ENCODE peak calls at places on chromosome 13, in six cellular contexts. One of them, this sample, is unnamed.

GRCh38 chr13:22562116-22562515 is 618.7 kb upstream of the SGCG start:
- DNase-seq in uterus: no peak
- DNase-seq in lower leg skin: no peak
- DNase-seq in esophagus squamous epithelium: no peak
- DNase-seq in body of pancreas: no peak
- DNase-seq in HepG2: no peak
- DNase-seq in this sample: no peak

GRCh38 chr13:79541426-79542049 is 60.6 kb downstream of the NDFIP2 start:
- DNase-seq in uterus: no peak
- DNase-seq in esophagus squamous epithelium: no peak
- DNase-seq in lower leg skin: no peak
- DNase-seq in body of pancreas: no peak
- DNase-seq in HepG2: peak; percentile 62
- DNase-seq in this sample: no peak

GRCh38 chr13:103140001-103140671 is 73.9 kb upstream of the SLC10A2 start:
- DNase-seq in body of pancreas: no peak
- DNase-seq in lower leg skin: no peak
- DNase-seq in HepG2: peak; percentile 12
- DNase-seq in uterus: no peak
- DNase-seq in esophagus squamous epithelium: no peak
- DNase-seq in this sample: peak; percentile 10

GRCh38 chr13:111644750-111645149 is 324.3 kb downstream of the TEX29 start:
- DNase-seq in lower leg skin: no peak
- DNase-seq in HepG2: no peak
- DNase-seq in esophagus squamous epithelium: no peak
- DNase-seq in body of pancreas: no peak
- DNase-seq in uterus: no peak
- DNase-seq in this sample: no peak

GRCh38 chr13:30796132-30796832 is 60.9 kb downstream of the ALOX5AP start:
- DNase-seq in esophagus squamous epithelium: no peak
- DNase-seq in body of pancreas: no peak
- DNase-seq in uterus: no peak
- DNase-seq in HepG2: no peak
- DNase-seq in lower leg skin: no peak
- DNase-seq in this sample: peak; percentile 53

GRCh38 chr13:39941236-39941635 is 285.8 kb downstream of the COG6 start:
- DNase-seq in lower leg skin: no peak
- DNase-seq in uterus: no peak
- DNase-seq in esophagus squamous epithelium: no peak
- DNase-seq in body of pancreas: no peak
- DNase-seq in HepG2: no peak
- DNase-seq in this sample: no peak

GRCh38 chr13:112066624-112067004 is 335 bp upstream of the SOX1 start:
- DNase-seq in HepG2: no peak
- DNase-seq in lower leg skin: peak; percentile 35
- DNase-seq in uterus: no peak
- DNase-seq in body of pancreas: no peak
- DNase-seq in esophagus squamous epithelium: no peak
- DNase-seq in this sample: no peak

GRCh38 chr13:26344980-26345379 is 91.1 kb downstream of the CDK8 start:
- DNase-seq in lower leg skin: no peak
- DNase-seq in HepG2: no peak
- DNase-seq in body of pancreas: no peak
- DNase-seq in uterus: no peak
- DNase-seq in esophagus squamous epithelium: no peak
- DNase-seq in this sample: no peak

GRCh38 chr13:93881418-93881817 is 598.1 kb downstream of the DCT start:
- DNase-seq in lower leg skin: no peak
- DNase-seq in HepG2: no peak
- DNase-seq in uterus: no peak
- DNase-seq in body of pancreas: no peak
- DNase-seq in esophagus squamous epithelium: no peak
- DNase-seq in this sample: no peak

GRCh38 chr13:104385409-104385808 is 1319.2 kb upstream of the SLC10A2 start:
- DNase-seq in body of pancreas: no peak
- DNase-seq in uterus: no peak
- DNase-seq in esophagus squamous epithelium: no peak
- DNase-seq in lower leg skin: no peak
- DNase-seq in HepG2: no peak
- DNase-seq in this sample: no peak

GRCh38 chr13:113765241-113765910 is 6.3 kb downstream of the TMEM255B start:
- DNase-seq in esophagus squamous epithelium: no peak
- DNase-seq in HepG2: no peak
- DNase-seq in body of pancreas: no peak
- DNase-seq in lower leg skin: no peak
- DNase-seq in uterus: no peak
- DNase-seq in this sample: no peak

GRCh38 chr13:63044617-63045016 is 1629.0 kb upstream of the PCDH20 start:
- DNase-seq in uterus: no peak
- DNase-seq in lower leg skin: no peak
- DNase-seq in esophagus squamous epithelium: no peak
- DNase-seq in body of pancreas: no peak
- DNase-seq in HepG2: no peak
- DNase-seq in this sample: no peak

GRCh38 chr13:28451482-28452217 is 43.3 kb downstream of the FLT1 start:
- DNase-seq in lower leg skin: no peak
- DNase-seq in esophagus squamous epithelium: no peak
- DNase-seq in uterus: no peak
- DNase-seq in body of pancreas: no peak
- DNase-seq in HepG2: no peak
- DNase-seq in this sample: no peak

GRCh38 chr13:110294146-110294545 is 12.8 kb downstream of the COL4A1 start:
- DNase-seq in body of pancreas: no peak
- DNase-seq in HepG2: no peak
- DNase-seq in uterus: no peak
- DNase-seq in lower leg skin: peak; percentile 37
- DNase-seq in esophagus squamous epithelium: no peak
- DNase-seq in this sample: no peak

GRCh38 chr13:31797154-31797775 is 57.9 kb downstream of the RXFP2 start:
- DNase-seq in uterus: no peak
- DNase-seq in HepG2: peak; percentile 3
- DNase-seq in esophagus squamous epithelium: no peak
- DNase-seq in lower leg skin: no peak
- DNase-seq in body of pancreas: no peak
- DNase-seq in this sample: peak; percentile 16

GRCh38 chr13:52158629-52159158 is 703 bp downstream of the NEK3 start:
- DNase-seq in esophagus squamous epithelium: no peak
- DNase-seq in body of pancreas: no peak
- DNase-seq in uterus: peak; percentile 31
- DNase-seq in lower leg skin: peak; percentile 44
- DNase-seq in HepG2: no peak
- DNase-seq in this sample: no peak

GRCh38 chr13:107493271-107493670 is 722.1 kb downstream of the LIG4 start:
- DNase-seq in lower leg skin: no peak
- DNase-seq in uterus: no peak
- DNase-seq in body of pancreas: no peak
- DNase-seq in HepG2: no peak
- DNase-seq in esophagus squamous epithelium: no peak
- DNase-seq in this sample: no peak

GRCh38 chr13:46495647-46496046 is 57.3 kb upstream of the LRCH1 start:
- DNase-seq in HepG2: no peak
- DNase-seq in uterus: no peak
- DNase-seq in body of pancreas: no peak
- DNase-seq in lower leg skin: no peak
- DNase-seq in esophagus squamous epithelium: no peak
- DNase-seq in this sample: no peak

GRCh38 chr13:42814868-42815267 is 33.5 kb downstream of the FAM216B start:
- DNase-seq in body of pancreas: no peak
- DNase-seq in esophagus squamous epithelium: no peak
- DNase-seq in lower leg skin: no peak
- DNase-seq in uterus: no peak
- DNase-seq in HepG2: no peak
- DNase-seq in this sample: no peak

GRCh38 chr13:66348745-66349720 is 881.1 kb downstream of the PCDH9 start:
- DNase-seq in lower leg skin: no peak
- DNase-seq in HepG2: no peak
- DNase-seq in uterus: no peak
- DNase-seq in body of pancreas: peak; percentile 20
- DNase-seq in esophagus squamous epithelium: no peak
- DNase-seq in this sample: no peak

GRCh38 chr13:113506025-113506685 is 15.6 kb upstream of the DCUN1D2 start:
- DNase-seq in HepG2: no peak
- DNase-seq in esophagus squamous epithelium: no peak
- DNase-seq in uterus: no peak
- DNase-seq in lower leg skin: no peak
- DNase-seq in body of pancreas: no peak
- DNase-seq in this sample: no peak

GRCh38 chr13:39616087-39616694 is 13.2 kb upstream of the LHFPL6 start:
- DNase-seq in uterus: peak; percentile 20
- DNase-seq in esophagus squamous epithelium: no peak
- DNase-seq in lower leg skin: peak; percentile 38
- DNase-seq in body of pancreas: peak; percentile 47
- DNase-seq in HepG2: peak; percentile 56
- DNase-seq in this sample: peak; percentile 11

GRCh38 chr13:75550159-75550567 is 572 bp downstream of the UCHL3 start:
- DNase-seq in lower leg skin: no peak
- DNase-seq in uterus: peak; percentile 22
- DNase-seq in HepG2: peak; percentile 52
- DNase-seq in esophagus squamous epithelium: no peak
- DNase-seq in body of pancreas: peak; percentile 28
- DNase-seq in this sample: peak; percentile 44

GRCh38 chr13:75554981-75555380 is 5.4 kb downstream of the UCHL3 start:
- DNase-seq in lower leg skin: no peak
- DNase-seq in uterus: no peak
- DNase-seq in esophagus squamous epithelium: no peak
- DNase-seq in HepG2: no peak
- DNase-seq in body of pancreas: no peak
- DNase-seq in this sample: no peak

GRCh38 chr13:75547917-75548316 is 1.7 kb upstream of the UCHL3 start:
- DNase-seq in body of pancreas: no peak
- DNase-seq in uterus: no peak
- DNase-seq in lower leg skin: no peak
- DNase-seq in HepG2: no peak
- DNase-seq in esophagus squamous epithelium: no peak
- DNase-seq in this sample: no peak

GRCh38 chr13:75544681-75545333 is 4.8 kb upstream of the UCHL3 start:
- DNase-seq in esophagus squamous epithelium: no peak
- DNase-seq in body of pancreas: no peak
- DNase-seq in lower leg skin: no peak
- DNase-seq in HepG2: peak; percentile 78
- DNase-seq in uterus: no peak
- DNase-seq in this sample: no peak

GRCh38 chr13:75549262-75550158 is at the start of gene UCHL3:
- DNase-seq in body of pancreas: peak; percentile 97
- DNase-seq in lower leg skin: peak; percentile 93
- DNase-seq in esophagus squamous epithelium: peak; percentile 64
- DNase-seq in uterus: peak; percentile 96
- DNase-seq in HepG2: peak; percentile 93
- DNase-seq in this sample: peak; percentile 86
- TF ChIP-seq POLR2A in body of pancreas: peak; percentile 78
- TF ChIP-seq POLR2A in lower leg skin: no peak
- TF ChIP-seq POLR2A in esophagus squamous epithelium: peak; percentile 50
- TF ChIP-seq POLR2A in uterus: peak; percentile 39
- TF ChIP-seq POLR2A in HepG2: peak; percentile 51
- TF ChIP-seq POLR2A in this sample: peak; percentile 81

DNA sequence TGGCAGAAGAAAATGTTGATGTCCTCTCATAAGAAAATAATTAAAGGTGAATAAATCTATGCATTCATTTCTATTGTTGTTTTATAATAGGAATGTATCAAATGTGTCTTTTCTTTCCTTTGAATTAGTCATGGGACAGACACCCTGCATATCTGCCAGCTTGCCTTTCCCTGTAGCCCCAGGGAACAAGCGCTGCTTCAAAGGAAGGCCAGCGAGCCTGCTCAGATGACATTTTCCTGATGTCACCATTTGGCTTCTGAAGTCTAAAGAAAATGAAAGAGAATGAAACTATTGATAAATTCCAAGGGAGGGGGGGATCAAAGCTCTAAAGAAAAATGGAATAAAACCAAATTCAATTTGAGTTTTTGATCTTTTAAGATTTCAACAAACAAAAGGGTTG is 574.8 kb downstream of the IRS2 start:
- DNase-seq in lower leg skin: no peak
- DNase-seq in esophagus squamous epithelium: no peak
- DNase-seq in body of pancreas: no peak
- DNase-seq in HepG2: no peak
- DNase-seq in uterus: no peak
- DNase-seq in this sample: peak; percentile 18
- TF ChIP-seq POLR2A in lower leg skin: no peak
- TF ChIP-seq POLR2A in esophagus squamous epithelium: no peak
- TF ChIP-seq POLR2A in body of pancreas: no peak
- TF ChIP-seq POLR2A in HepG2: no peak
- TF ChIP-seq POLR2A in uterus: no peak
- TF ChIP-seq POLR2A in this sample: no peak

DNA sequence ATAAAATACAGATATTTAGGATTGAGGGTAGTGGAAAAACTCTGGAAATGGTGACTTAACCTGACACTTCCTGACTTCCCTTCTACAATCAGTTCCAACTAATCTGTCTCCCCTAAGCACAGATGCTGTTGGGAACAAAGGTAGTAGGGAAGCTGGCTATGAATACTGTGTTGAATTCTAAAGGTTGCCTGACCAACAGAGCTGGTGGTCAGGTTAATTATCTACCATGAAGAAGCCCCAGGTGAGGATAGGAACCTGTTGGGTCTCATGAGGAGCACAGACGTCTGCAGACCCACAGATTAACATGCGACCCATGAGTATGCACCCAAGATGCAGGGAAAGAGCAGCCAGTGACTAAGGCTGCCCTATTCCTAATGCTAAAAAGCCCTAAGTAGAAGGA is 172.3 kb downstream of the DIAPH3 start:
- DNase-seq in HepG2: no peak
- DNase-seq in esophagus squamous epithelium: no peak
- DNase-seq in uterus: no peak
- DNase-seq in lower leg skin: no peak
- DNase-seq in body of pancreas: no peak
- DNase-seq in this sample: no peak
- TF ChIP-seq POLR2A in HepG2: no peak
- TF ChIP-seq POLR2A in esophagus squamous epithelium: no peak
- TF ChIP-seq POLR2A in uterus: no peak
- TF ChIP-seq POLR2A in lower leg skin: no peak
- TF ChIP-seq POLR2A in body of pancreas: no peak
- TF ChIP-seq POLR2A in this sample: no peak

DNA sequence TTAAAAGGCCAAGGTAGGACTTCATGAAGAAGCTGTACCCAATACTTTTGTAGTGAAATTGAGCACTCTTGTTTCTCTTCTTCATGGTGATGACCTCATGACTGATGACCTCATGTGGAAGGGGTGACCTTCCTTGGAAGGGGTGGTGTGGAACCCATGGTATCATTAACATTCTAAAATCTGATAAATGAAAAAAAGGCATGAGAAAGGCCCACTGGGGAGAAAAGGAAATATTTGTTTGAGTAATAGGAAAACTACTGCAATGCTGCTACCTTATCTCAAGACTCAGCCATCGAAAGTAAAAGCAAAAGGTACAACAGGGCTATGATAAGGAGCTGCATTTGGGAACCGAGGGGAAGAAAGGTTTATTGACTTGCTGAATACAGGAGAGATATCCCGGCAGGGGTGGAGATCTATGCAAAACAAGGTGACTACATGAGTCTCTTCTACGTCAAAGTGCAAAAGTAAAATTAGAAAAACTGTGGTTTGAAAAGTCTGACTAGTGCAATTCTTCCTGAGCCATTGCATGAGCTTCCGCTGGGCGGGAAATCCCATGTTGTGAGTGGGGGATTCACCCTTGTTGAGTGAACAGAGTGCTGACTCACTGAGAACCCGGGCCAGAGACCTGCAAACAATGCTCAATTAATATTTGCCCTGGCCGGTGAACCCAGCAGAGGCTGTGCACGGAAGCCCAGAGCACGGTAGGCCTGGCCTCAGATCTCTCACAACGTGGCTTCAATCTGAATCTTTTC is 138.9 kb upstream of the RFC3 start:
- DNase-seq in HepG2: peak; percentile 97
- DNase-seq in body of pancreas: peak; percentile 81
- DNase-seq in uterus: peak; percentile 38
- DNase-seq in esophagus squamous epithelium: no peak
- DNase-seq in lower leg skin: peak; percentile 15
- DNase-seq in this sample: peak; percentile 38
- TF ChIP-seq POLR2A in HepG2: peak; percentile 88
- TF ChIP-seq POLR2A in body of pancreas: no peak
- TF ChIP-seq POLR2A in uterus: no peak
- TF ChIP-seq POLR2A in esophagus squamous epithelium: no peak
- TF ChIP-seq POLR2A in lower leg skin: no peak
- TF ChIP-seq POLR2A in this sample: no peak

This sample was measured in H54.